ENCODE peak calls at places on chromosomes 13 and 19, in nine cellular contexts. One of them, this sample, is unnamed.

GRCh38 chr13:90171649-90172048 is 1175.8 kb upstream of the MIR17HG start:
- DNase-seq in psoas muscle: no peak
- DNase-seq in small intestine: no peak
- DNase-seq in T1000: no peak
- DNase-seq in stimulated activated CD4-positive, alpha-beta T cell treated with anti-CD3 and anti-CD28 coated beads, Interleukin-2, amount 100 ng/mL, for 48 hours: no peak
- DNase-seq in germinal center: no peak
- DNase-seq in H54: no peak
- DNase-seq in AG09319: no peak
- DNase-seq in GM13977: no peak
- DNase-seq in this sample: no peak

GRCh38 chr13:23673354-23673753 is 103.1 kb downstream of the TNFRSF19 start:
- DNase-seq in psoas muscle: no peak
- DNase-seq in small intestine: no peak
- DNase-seq in T1000: no peak
- DNase-seq in stimulated activated CD4-positive, alpha-beta T cell treated with anti-CD3 and anti-CD28 coated beads, Interleukin-2, amount 100 ng/mL, for 48 hours: no peak
- DNase-seq in germinal center: no peak
- DNase-seq in H54: no peak
- DNase-seq in AG09319: peak; percentile 79
- DNase-seq in GM13977: no peak
- DNase-seq in this sample: no peak

GRCh38 chr19:49244256-49244655 is 80.7 kb downstream of the SLC6A16 start:
- DNase-seq in psoas muscle: no peak
- DNase-seq in small intestine: no peak
- DNase-seq in T1000: no peak
- DNase-seq in stimulated activated CD4-positive, alpha-beta T cell treated with anti-CD3 and anti-CD28 coated beads, Interleukin-2, amount 100 ng/mL, for 48 hours: no peak
- DNase-seq in germinal center: no peak
- DNase-seq in H54: no peak
- DNase-seq in AG09319: no peak
- DNase-seq in GM13977: no peak
- DNase-seq in this sample: no peak

GRCh38 chr13:55815458-55816033 is 1325.2 kb upstream of the PRR20A start:
- DNase-seq in psoas muscle: no peak
- DNase-seq in small intestine: no peak
- DNase-seq in T1000: no peak
- DNase-seq in stimulated activated CD4-positive, alpha-beta T cell treated with anti-CD3 and anti-CD28 coated beads, Interleukin-2, amount 100 ng/mL, for 48 hours: no peak
- DNase-seq in germinal center: no peak
- DNase-seq in H54: no peak
- DNase-seq in AG09319: no peak
- DNase-seq in GM13977: no peak
- DNase-seq in this sample: no peak

GRCh38 chr19:43526884-43527859 is at the start of gene ETHE1:
- DNase-seq in psoas muscle: peak; percentile 90
- DNase-seq in small intestine: peak; percentile 83
- DNase-seq in T1000: peak; percentile 53
- DNase-seq in stimulated activated CD4-positive, alpha-beta T cell treated with anti-CD3 and anti-CD28 coated beads, Interleukin-2, amount 100 ng/mL, for 48 hours: peak; percentile 69
- DNase-seq in germinal center: peak; percentile 74
- DNase-seq in H54: peak; percentile 88
- DNase-seq in AG09319: no peak
- DNase-seq in GM13977: peak; percentile 86
- DNase-seq in this sample: peak; percentile 90

GRCh38 chr13:29730253-29730652 is 120.2 kb downstream of the UBL3 start:
- DNase-seq in psoas muscle: no peak
- DNase-seq in small intestine: no peak
- DNase-seq in T1000: no peak
- DNase-seq in stimulated activated CD4-positive, alpha-beta T cell treated with anti-CD3 and anti-CD28 coated beads, Interleukin-2, amount 100 ng/mL, for 48 hours: no peak
- DNase-seq in germinal center: no peak
- DNase-seq in H54: no peak
- DNase-seq in AG09319: no peak
- DNase-seq in GM13977: no peak
- DNase-seq in this sample: no peak

GRCh38 chr19:2477732-2478191 is 1.8 kb downstream of the GADD45B start:
- DNase-seq in psoas muscle: peak; percentile 59
- DNase-seq in small intestine: no peak
- DNase-seq in T1000: no peak
- DNase-seq in stimulated activated CD4-positive, alpha-beta T cell treated with anti-CD3 and anti-CD28 coated beads, Interleukin-2, amount 100 ng/mL, for 48 hours: no peak
- DNase-seq in germinal center: no peak
- DNase-seq in H54: no peak
- DNase-seq in AG09319: no peak
- DNase-seq in GM13977: no peak
- DNase-seq in this sample: peak; percentile 69

GRCh38 chr13:39036212-39036611 is 1.7 kb downstream of the PROSER1 start:
- DNase-seq in psoas muscle: no peak
- DNase-seq in small intestine: peak; percentile 45
- DNase-seq in T1000: no peak
- DNase-seq in stimulated activated CD4-positive, alpha-beta T cell treated with anti-CD3 and anti-CD28 coated beads, Interleukin-2, amount 100 ng/mL, for 48 hours: no peak
- DNase-seq in germinal center: no peak
- DNase-seq in H54: no peak
- DNase-seq in AG09319: no peak
- DNase-seq in GM13977: no peak
- DNase-seq in this sample: no peak

GRCh38 chr13:44523176-44524017 is 52.7 kb downstream of the TSC22D1 start:
- DNase-seq in psoas muscle: no peak
- DNase-seq in small intestine: no peak
- DNase-seq in T1000: no peak
- DNase-seq in stimulated activated CD4-positive, alpha-beta T cell treated with anti-CD3 and anti-CD28 coated beads, Interleukin-2, amount 100 ng/mL, for 48 hours: no peak
- DNase-seq in germinal center: no peak
- DNase-seq in H54: peak; percentile 9
- DNase-seq in AG09319: peak; percentile 22
- DNase-seq in GM13977: peak; percentile 19
- DNase-seq in this sample: peak; percentile 32

GRCh38 chr13:27053902-27054595 is 117.6 kb downstream of the USP12 start:
- DNase-seq in psoas muscle: no peak
- DNase-seq in small intestine: no peak
- DNase-seq in T1000: peak; percentile 32
- DNase-seq in stimulated activated CD4-positive, alpha-beta T cell treated with anti-CD3 and anti-CD28 coated beads, Interleukin-2, amount 100 ng/mL, for 48 hours: no peak
- DNase-seq in germinal center: no peak
- DNase-seq in H54: peak; percentile 57
- DNase-seq in AG09319: peak; percentile 49
- DNase-seq in GM13977: no peak
- DNase-seq in this sample: no peak

GRCh38 chr13:73273737-73274136 is 214.9 kb downstream of the KLF5 start:
- DNase-seq in psoas muscle: no peak
- DNase-seq in small intestine: no peak
- DNase-seq in T1000: no peak
- DNase-seq in stimulated activated CD4-positive, alpha-beta T cell treated with anti-CD3 and anti-CD28 coated beads, Interleukin-2, amount 100 ng/mL, for 48 hours: no peak
- DNase-seq in germinal center: no peak
- DNase-seq in H54: peak; percentile 12
- DNase-seq in AG09319: no peak
- DNase-seq in GM13977: no peak
- DNase-seq in this sample: no peak

GRCh38 chr13:80556291-80556690 is 215.4 kb upstream of the SPRY2 start:
- DNase-seq in psoas muscle: no peak
- DNase-seq in small intestine: no peak
- DNase-seq in T1000: no peak
- DNase-seq in stimulated activated CD4-positive, alpha-beta T cell treated with anti-CD3 and anti-CD28 coated beads, Interleukin-2, amount 100 ng/mL, for 48 hours: no peak
- DNase-seq in germinal center: no peak
- DNase-seq in H54: no peak
- DNase-seq in AG09319: no peak
- DNase-seq in GM13977: no peak
- DNase-seq in this sample: no peak

GRCh38 chr13:27293873-27294515 is 23.4 kb downstream of the RASL11A start:
- DNase-seq in psoas muscle: no peak
- DNase-seq in small intestine: no peak
- DNase-seq in T1000: no peak
- DNase-seq in stimulated activated CD4-positive, alpha-beta T cell treated with anti-CD3 and anti-CD28 coated beads, Interleukin-2, amount 100 ng/mL, for 48 hours: no peak
- DNase-seq in germinal center: peak; percentile 77
- DNase-seq in H54: no peak
- DNase-seq in AG09319: no peak
- DNase-seq in GM13977: no peak
- DNase-seq in this sample: no peak

GRCh38 chr19:4241824-4242430 is 5.0 kb upstream of the YJU2 start:
- DNase-seq in psoas muscle: no peak
- DNase-seq in small intestine: no peak
- DNase-seq in T1000: no peak
- DNase-seq in stimulated activated CD4-positive, alpha-beta T cell treated with anti-CD3 and anti-CD28 coated beads, Interleukin-2, amount 100 ng/mL, for 48 hours: no peak
- DNase-seq in germinal center: no peak
- DNase-seq in H54: no peak
- DNase-seq in AG09319: no peak
- DNase-seq in GM13977: no peak
- DNase-seq in this sample: no peak

GRCh38 chr13:99963832-99964339 is 7.7 kb downstream of the ZIC5 start:
- DNase-seq in psoas muscle: no peak
- DNase-seq in small intestine: no peak
- DNase-seq in T1000: no peak
- DNase-seq in stimulated activated CD4-positive, alpha-beta T cell treated with anti-CD3 and anti-CD28 coated beads, Interleukin-2, amount 100 ng/mL, for 48 hours: no peak
- DNase-seq in germinal center: no peak
- DNase-seq in H54: no peak
- DNase-seq in AG09319: no peak
- DNase-seq in GM13977: no peak
- DNase-seq in this sample: no peak

GRCh38 chr13:27797228-27797624 is 4.9 kb downstream of the GSX1 start:
- DNase-seq in psoas muscle: no peak
- DNase-seq in small intestine: peak; percentile 33
- DNase-seq in T1000: no peak
- DNase-seq in stimulated activated CD4-positive, alpha-beta T cell treated with anti-CD3 and anti-CD28 coated beads, Interleukin-2, amount 100 ng/mL, for 48 hours: no peak
- DNase-seq in germinal center: no peak
- DNase-seq in H54: no peak
- DNase-seq in AG09319: no peak
- DNase-seq in GM13977: no peak
- DNase-seq in this sample: no peak

GRCh38 chr19:8336072-8336569 is 6.9 kb downstream of the KANK3 start:
- DNase-seq in psoas muscle: peak; percentile 44
- DNase-seq in small intestine: no peak
- DNase-seq in T1000: no peak
- DNase-seq in stimulated activated CD4-positive, alpha-beta T cell treated with anti-CD3 and anti-CD28 coated beads, Interleukin-2, amount 100 ng/mL, for 48 hours: no peak
- DNase-seq in germinal center: no peak
- DNase-seq in H54: no peak
- DNase-seq in AG09319: no peak
- DNase-seq in GM13977: no peak
- DNase-seq in this sample: no peak

GRCh38 chr13:30743319-30744055 is 8.1 kb downstream of the ALOX5AP start:
- DNase-seq in psoas muscle: peak; percentile 61
- DNase-seq in small intestine: peak; percentile 87
- DNase-seq in T1000: peak; percentile 65
- DNase-seq in stimulated activated CD4-positive, alpha-beta T cell treated with anti-CD3 and anti-CD28 coated beads, Interleukin-2, amount 100 ng/mL, for 48 hours: no peak
- DNase-seq in germinal center: no peak
- DNase-seq in H54: peak; percentile 61
- DNase-seq in AG09319: peak; percentile 86
- DNase-seq in GM13977: no peak
- DNase-seq in this sample: no peak

GRCh38 chr13:28716511-28716910 is 2.3 kb downstream of the SLC46A3 start:
- DNase-seq in psoas muscle: no peak
- DNase-seq in small intestine: peak; percentile 97
- DNase-seq in T1000: no peak
- DNase-seq in stimulated activated CD4-positive, alpha-beta T cell treated with anti-CD3 and anti-CD28 coated beads, Interleukin-2, amount 100 ng/mL, for 48 hours: no peak
- DNase-seq in germinal center: no peak
- DNase-seq in H54: peak; percentile 12
- DNase-seq in AG09319: no peak
- DNase-seq in GM13977: no peak
- DNase-seq in this sample: no peak

GRCh38 chr19:42272989-42273406 is 3.9 kb downstream of the CIC start:
- DNase-seq in psoas muscle: peak; percentile 56
- DNase-seq in small intestine: no peak
- DNase-seq in T1000: no peak
- DNase-seq in stimulated activated CD4-positive, alpha-beta T cell treated with anti-CD3 and anti-CD28 coated beads, Interleukin-2, amount 100 ng/mL, for 48 hours: no peak
- DNase-seq in germinal center: no peak
- DNase-seq in H54: no peak
- DNase-seq in AG09319: no peak
- DNase-seq in GM13977: no peak
- DNase-seq in this sample: no peak

GRCh38 chr19:14116918-14117578 is 514 bp downstream of the PRKACA start:
- DNase-seq in psoas muscle: peak; percentile 77
- DNase-seq in small intestine: no peak
- DNase-seq in T1000: no peak
- DNase-seq in stimulated activated CD4-positive, alpha-beta T cell treated with anti-CD3 and anti-CD28 coated beads, Interleukin-2, amount 100 ng/mL, for 48 hours: no peak
- DNase-seq in germinal center: peak; percentile 24
- DNase-seq in H54: no peak
- DNase-seq in AG09319: no peak
- DNase-seq in GM13977: peak; percentile 36
- DNase-seq in this sample: no peak